ENCODE peak calls at places on chromosomes 12 and 14, in four cellular contexts. One of them, this sample, is unnamed.

GRCh38 chr14:81256289-81256960 is 35.7 kb upstream of the GTF2A1 start:
- DNase-seq in GM23338: no peak
- DNase-seq in AG09309: no peak
- DNase-seq in uterus: no peak
- DNase-seq in this sample: no peak

GRCh38 chr12:2233034-2233433 is 180.2 kb downstream of the CACNA1C start:
- DNase-seq in uterus: no peak
- DNase-seq in GM23338: no peak
- DNase-seq in AG09309: no peak
- DNase-seq in this sample: no peak

GRCh38 chr14:56995010-56995409 is 184.7 kb upstream of the OTX2 start:
- DNase-seq in GM23338: no peak
- DNase-seq in uterus: no peak
- DNase-seq in AG09309: no peak
- DNase-seq in this sample: no peak

GRCh38 chr12:53989227-53990113 is 4.5 kb downstream of the HOXC10 start:
- DNase-seq in GM23338: peak
- DNase-seq in AG09309: no peak
- DNase-seq in uterus: no peak
- DNase-seq in this sample: peak

GRCh38 chr14:85483652-85484051 is 46.3 kb upstream of the FLRT2 start:
- DNase-seq in uterus: no peak
- DNase-seq in AG09309: no peak
- DNase-seq in GM23338: no peak
- DNase-seq in this sample: no peak

GRCh38 chr12:50517456-50518048 is 12.8 kb downstream of the DIP2B start:
- DNase-seq in uterus: no peak
- DNase-seq in GM23338: no peak
- DNase-seq in AG09309: no peak
- DNase-seq in this sample: peak

GRCh38 chr14:96030136-96030760 is 8.9 kb upstream of the C14orf132 start:
- DNase-seq in AG09309: no peak
- DNase-seq in GM23338: no peak
- DNase-seq in uterus: no peak
- DNase-seq in this sample: no peak

GRCh38 chr14:22434901-22435565 is 154.0 kb downstream of the DAD1 start:
- DNase-seq in uterus: no peak
- DNase-seq in GM23338: no peak
- DNase-seq in AG09309: no peak
- DNase-seq in this sample: no peak

GRCh38 chr14:72366619-72367018 is 434.4 kb downstream of the RGS6 start:
- DNase-seq in GM23338: no peak
- DNase-seq in uterus: no peak
- DNase-seq in AG09309: no peak
- DNase-seq in this sample: no peak

GRCh38 chr14:90692826-90693225 is 123.4 kb downstream of the TTC7B start:
- DNase-seq in GM23338: no peak
- DNase-seq in uterus: no peak
- DNase-seq in AG09309: no peak
- DNase-seq in this sample: no peak

GRCh38 chr14:22852940-22853767 is 16.8 kb downstream of the MMP14 start:
- DNase-seq in uterus: peak
- DNase-seq in AG09309: no peak
- DNase-seq in GM23338: peak
- DNase-seq in this sample: peak

GRCh38 chr14:97916669-97917068 is 1119.5 kb downstream of the VRK1 start:
- DNase-seq in AG09309: no peak
- DNase-seq in uterus: no peak
- DNase-seq in GM23338: peak
- DNase-seq in this sample: no peak

GRCh38 chr14:59869381-59870255 is 958 bp downstream of the RTN1 start:
- DNase-seq in AG09309: no peak
- DNase-seq in GM23338: peak
- DNase-seq in uterus: no peak
- DNase-seq in this sample: no peak
- H3K4me3 ChIP-seq in AG09309: peak
- H3K4me3 ChIP-seq in GM23338: peak
- H3K4me3 ChIP-seq in uterus: peak
- H3K4me3 ChIP-seq in this sample: peak

GRCh38 chr14:98984027-98984718 is 287.8 kb downstream of the BCL11B start:
- DNase-seq in AG09309: no peak
- DNase-seq in uterus: no peak
- DNase-seq in GM23338: no peak
- DNase-seq in this sample: no peak
- H3K4me3 ChIP-seq in AG09309: no peak
- H3K4me3 ChIP-seq in uterus: no peak
- H3K4me3 ChIP-seq in GM23338: no peak
- H3K4me3 ChIP-seq in this sample: no peak

GRCh38 chr12:6605425-6606330 is 1.5 kb downstream of the CHD4 start:
- DNase-seq in uterus: peak
- DNase-seq in AG09309: no peak
- DNase-seq in GM23338: peak
- DNase-seq in this sample: peak

GRCh38 chr12:6602526-6602925 is 4.7 kb downstream of the CHD4 start:
- DNase-seq in AG09309: no peak
- DNase-seq in uterus: no peak
- DNase-seq in GM23338: no peak
- DNase-seq in this sample: no peak

GRCh38 chr12:6604254-6605029 is 2.7 kb downstream of the CHD4 start:
- DNase-seq in uterus: no peak
- DNase-seq in AG09309: no peak
- DNase-seq in GM23338: no peak
- DNase-seq in this sample: peak

GRCh38 chr12:6606331-6607131 is 648 bp downstream of the CHD4 start:
- DNase-seq in GM23338: peak
- DNase-seq in uterus: peak
- DNase-seq in AG09309: no peak
- DNase-seq in this sample: peak

GRCh38 chr12:6603095-6603567 is 4.0 kb downstream of the CHD4 start:
- DNase-seq in uterus: peak
- DNase-seq in GM23338: no peak
- DNase-seq in AG09309: no peak
- DNase-seq in this sample: peak
- H3K4me3 ChIP-seq in uterus: peak
- H3K4me3 ChIP-seq in GM23338: no peak
- H3K4me3 ChIP-seq in AG09309: peak
- H3K4me3 ChIP-seq in this sample: peak

DNA sequence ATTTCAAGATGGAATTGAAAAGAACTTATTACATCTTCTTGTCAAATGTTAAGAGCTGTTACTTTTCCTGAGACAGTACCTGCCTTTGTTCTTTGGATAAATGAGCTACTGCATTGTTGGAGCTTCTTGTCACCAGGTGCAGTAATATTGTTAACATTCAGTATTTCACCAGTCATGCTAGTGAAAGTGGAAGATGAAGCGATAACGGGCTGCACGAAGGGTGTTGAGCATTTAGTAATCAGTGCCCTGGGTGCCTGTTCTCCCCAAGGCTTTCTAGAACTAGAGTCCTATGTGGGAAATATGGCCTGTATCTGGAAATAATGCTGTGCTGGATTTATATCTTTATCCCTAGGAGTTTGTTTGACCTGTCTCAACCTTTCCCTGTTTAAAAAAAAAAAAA is 83.2 kb downstream of the PPP2R5C start:
- DNase-seq in AG09309: no peak
- DNase-seq in GM23338: no peak
- DNase-seq in uterus: no peak
- DNase-seq in this sample: no peak
- H3K4me3 ChIP-seq in AG09309: no peak
- H3K4me3 ChIP-seq in GM23338: no peak
- H3K4me3 ChIP-seq in uterus: no peak
- H3K4me3 ChIP-seq in this sample: no peak

GRCh38 chr12:52023976-52024688 is 17.4 kb downstream of the TAMALIN start:
- DNase-seq in AG09309: no peak
- DNase-seq in GM23338: no peak
- DNase-seq in uterus: no peak
- DNase-seq in this sample: no peak
- H3K4me3 ChIP-seq in AG09309: peak
- H3K4me3 ChIP-seq in GM23338: peak
- H3K4me3 ChIP-seq in uterus: peak
- H3K4me3 ChIP-seq in this sample: peak

GRCh38 chr14:24216345-24216699 is 456 bp upstream of the MDP1 start:
- DNase-seq in AG09309: no peak
- DNase-seq in uterus: no peak
- DNase-seq in GM23338: no peak
- DNase-seq in this sample: no peak
- H3K4me3 ChIP-seq in AG09309: peak
- H3K4me3 ChIP-seq in uterus: peak
- H3K4me3 ChIP-seq in GM23338: peak
- H3K4me3 ChIP-seq in this sample: peak

GRCh38 chr14:51431033-51431709 is 191.1 kb downstream of the TMX1 start:
- DNase-seq in AG09309: no peak
- DNase-seq in GM23338: no peak
- DNase-seq in uterus: no peak
- DNase-seq in this sample: peak

GRCh38 chr14:51431741-51432140 is 191.7 kb downstream of the TMX1 start:
- DNase-seq in AG09309: no peak
- DNase-seq in GM23338: no peak
- DNase-seq in uterus: no peak
- DNase-seq in this sample: no peak

GRCh38 chr14:51430600-51430999 is 190.6 kb downstream of the TMX1 start:
- DNase-seq in AG09309: no peak
- DNase-seq in GM23338: peak
- DNase-seq in uterus: no peak
- DNase-seq in this sample: no peak

GRCh38 chr14:51430079-51430478 is 190.0 kb downstream of the TMX1 start:
- DNase-seq in AG09309: no peak
- DNase-seq in GM23338: no peak
- DNase-seq in uterus: no peak
- DNase-seq in this sample: no peak

DNA sequence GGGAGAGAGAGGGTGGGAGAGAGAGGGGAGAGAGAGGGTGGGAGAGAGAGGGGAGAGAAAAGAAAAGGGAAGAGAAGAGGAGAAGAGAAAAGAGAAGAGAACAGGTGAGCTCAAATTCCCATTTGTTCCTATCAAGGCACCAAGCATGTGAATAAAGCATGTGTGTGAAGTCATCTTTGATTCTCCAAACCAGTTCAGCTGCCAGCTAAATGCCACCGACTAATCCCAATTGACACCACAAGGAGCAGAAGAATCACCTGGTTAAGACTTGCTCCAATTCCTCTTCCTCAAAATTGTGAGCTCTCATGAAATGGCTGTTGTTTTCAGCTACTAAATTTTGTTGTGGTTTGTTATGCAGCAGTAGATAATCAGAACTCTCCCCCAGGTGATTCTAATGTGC is 188.9 kb downstream of the TMX1 start:
- DNase-seq in GM23338: no peak
- DNase-seq in AG09309: no peak
- DNase-seq in uterus: no peak
- DNase-seq in this sample: no peak
- H3K4me3 ChIP-seq in GM23338: no peak
- H3K4me3 ChIP-seq in AG09309: no peak
- H3K4me3 ChIP-seq in uterus: no peak
- H3K4me3 ChIP-seq in this sample: no peak

DNA sequence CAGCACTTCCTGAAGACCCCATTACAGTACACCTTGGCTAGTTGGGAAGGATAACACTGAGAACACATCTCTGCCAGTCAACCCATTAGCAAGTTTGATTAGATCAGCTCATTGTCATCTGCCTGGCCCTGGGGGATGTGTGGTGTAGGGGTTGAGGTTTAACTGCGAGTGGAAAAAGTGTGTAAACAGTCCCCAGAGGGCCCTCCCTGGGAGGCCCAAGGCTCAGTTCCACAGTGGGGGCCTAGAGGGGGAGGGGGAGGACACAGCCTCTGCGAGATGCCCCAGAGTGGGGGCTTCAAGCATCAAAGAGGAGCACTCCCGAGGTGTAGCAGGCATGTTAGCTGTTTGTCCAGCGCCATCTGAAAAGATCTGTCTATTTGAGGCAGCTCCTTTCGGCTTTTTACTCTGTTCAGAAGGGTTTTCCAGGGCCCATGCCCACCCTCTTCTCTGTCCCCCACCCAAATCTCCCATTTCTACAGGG is 344 bp downstream of the LPAR5 start:
- DNase-seq in GM23338: no peak
- DNase-seq in AG09309: no peak
- DNase-seq in uterus: no peak
- DNase-seq in this sample: no peak
- H3K4me3 ChIP-seq in GM23338: peak
- H3K4me3 ChIP-seq in AG09309: no peak
- H3K4me3 ChIP-seq in uterus: no peak
- H3K4me3 ChIP-seq in this sample: no peak

DNA sequence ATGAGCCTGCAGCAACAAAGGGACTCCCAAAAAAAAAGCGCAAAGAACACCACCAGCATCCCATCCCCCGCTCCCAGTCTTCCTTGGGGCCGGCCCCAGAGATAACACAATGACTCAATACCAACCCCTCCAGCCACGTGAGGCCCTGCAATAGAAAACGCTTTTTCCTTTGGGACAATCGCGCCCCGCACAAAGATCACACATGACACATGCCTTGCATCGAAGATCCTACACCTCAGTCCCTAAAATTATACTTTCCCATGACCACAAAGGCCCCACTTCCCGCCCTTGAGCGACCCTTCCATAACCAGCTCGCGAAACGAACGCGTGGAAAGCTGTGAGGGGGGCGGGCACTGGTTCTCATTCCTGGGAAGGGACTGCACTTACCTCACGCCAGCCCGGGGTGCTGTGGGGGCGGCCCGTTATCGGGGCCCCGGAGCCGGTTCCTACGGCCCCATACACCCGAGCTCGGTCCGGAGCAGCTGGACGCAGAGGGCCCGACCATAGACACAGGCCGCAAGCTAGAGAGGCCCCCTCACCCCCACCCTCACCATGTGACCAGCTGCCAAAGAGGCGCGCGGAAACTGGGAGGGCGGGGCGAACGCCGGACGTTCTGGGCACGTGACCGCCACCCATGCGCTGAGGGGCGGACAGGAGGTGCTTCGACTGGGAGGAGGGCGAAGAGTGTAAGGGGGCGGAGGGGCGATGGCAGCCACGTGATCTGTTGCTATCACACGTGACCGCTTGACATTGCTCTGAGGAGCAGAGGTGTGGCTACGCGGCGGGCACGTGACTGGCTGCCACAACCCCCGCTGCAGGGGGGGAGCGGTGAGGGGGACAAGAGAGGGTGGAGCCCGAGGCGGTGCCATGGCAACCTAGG is at the start of gene CDK4:
- DNase-seq in AG09309: peak
- DNase-seq in GM23338: peak
- DNase-seq in uterus: peak
- DNase-seq in this sample: peak
- H3K4me3 ChIP-seq in AG09309: peak
- H3K4me3 ChIP-seq in GM23338: peak
- H3K4me3 ChIP-seq in uterus: peak
- H3K4me3 ChIP-seq in this sample: peak